ENCODE peak calls at places on chromosomes 12 and 14, in four cellular contexts. V is NCI-H1092 treated with DMSO at 0.1 percent for 48 hours; H is activated naive CD8-positive, alpha-beta T cell treated with anti-CD3 and anti-CD28 coated beads, Interleukin-2, amount 50 U/mL, for 24 hours; W is nephron progenitor cell. T is an unnamed sample.

GRCh38 chr12:810635-811415 is 58.4 kb downstream of the WNK1 start:
- DNase-seq in V (no peak), H (peak; percentile 42), W (no peak), T (no peak)

GRCh38 chr12:27335364-27336145 is 2.9 kb downstream of the BMAL2 start:
- DNase-seq in V (no peak), H (no peak), W (no peak), T (no peak)

GRCh38 chr12:12705833-12706520 is 10.0 kb upstream of the GPR19 start:
- DNase-seq in V (no peak), H (peak; percentile 45), W (no peak), T (no peak)

GRCh38 chr12:124718458-124718857 is 145.2 kb downstream of the SCARB1 start:
- DNase-seq in V (no peak), H (no peak), W (no peak), T (no peak)

GRCh38 chr14:102971314-102971713 is 48.9 kb downstream of the AMN start:
- DNase-seq in V (no peak), H (no peak), W (no peak), T (no peak)

GRCh38 chr12:11839093-11839641 is 189.7 kb downstream of the ETV6 start:
- DNase-seq in V (peak; percentile 97), H (no peak), W (no peak), T (no peak)

GRCh38 chr12:52208424-52209165 is 16.8 kb upstream of the KRT80 start:
- DNase-seq in V (no peak), H (no peak), W (no peak), T (no peak)

GRCh38 chr12:8912910-8913309 is 1.4 kb upstream of the PHC1 start:
- DNase-seq in V (peak; percentile 50), H (no peak), W (no peak), T (peak; percentile 51)

GRCh38 chr12:59645242-59645641 is 49.4 kb downstream of the SLC16A7 start:
- DNase-seq in V (no peak), H (no peak), W (no peak), T (no peak)

GRCh38 chr12:10068634-10069033 is 30.2 kb downstream of the CLEC1A start:
- DNase-seq in V (no peak), H (no peak), W (no peak), T (no peak)

GRCh38 chr12:85504624-85505023 is 224.6 kb downstream of the ALX1 start:
- DNase-seq in V (no peak), H (no peak), W (no peak), T (no peak)

GRCh38 chr14:71397371-71397770 is 490.1 kb downstream of the PCNX1 start:
- DNase-seq in V (no peak), H (no peak), W (no peak), T (no peak)

GRCh38 chr14:30994681-30995620 is 30.5 kb upstream of the AP4S1 start:
- DNase-seq in V (no peak), H (no peak), W (no peak), T (no peak)

GRCh38 chr12:25126086-25126485 is 68.9 kb downstream of the DNAI7 start:
- DNase-seq in V (no peak), H (no peak), W (no peak), T (no peak)

GRCh38 chr12:67482751-67483661 is 165.5 kb upstream of the DYRK2 start:
- DNase-seq in V (peak; percentile 41), H (peak; percentile 45), W (peak; percentile 20), T (no peak)

GRCh38 chr12:20367731-20368652 is at the start of gene PDE3A:
- DNase-seq in V (no peak), H (no peak), W (peak; percentile 75), T (peak; percentile 87)

GRCh38 chr12:95342008-95342407 is 124.4 kb downstream of the VEZT start:
- DNase-seq in V (no peak), H (no peak), W (no peak), T (no peak)

GRCh38 chr14:68623307-68623706 is 169.6 kb downstream of the ZFP36L1 start:
- DNase-seq in V (no peak), H (no peak), W (no peak), T (no peak)

GRCh38 chr14:97584528-97584927 is 787.3 kb downstream of the VRK1 start:
- DNase-seq in V (no peak), H (no peak), W (no peak), T (no peak)

GRCh38 chr12:132986885-132987225 is 688 bp downstream of the ZNF26 start:
- DNase-seq in V (no peak), H (no peak), W (no peak), T (no peak)

GRCh38 chr14:25042362-25043299 is 7.3 kb downstream of the STXBP6 start:
- DNase-seq in V (peak; percentile 49), H (no peak), W (no peak), T (no peak)

GRCh38 chr14:52032196-52032865 is 36.5 kb downstream of the NID2 start:
- DNase-seq in V (no peak), H (no peak), W (no peak), T (no peak)

GRCh38 chr12:34033628-34034296 is 11.5 kb downstream of the ALG10 start:
- DNase-seq in V (peak; percentile 30), H (no peak), W (no peak), T (no peak)

GRCh38 chr12:77124767-77125166 is 59.4 kb upstream of the E2F7 start:
- DNase-seq in V (no peak), H (no peak), W (no peak), T (no peak)

GRCh38 chr12:112354399-112354798 is 27.8 kb downstream of the HECTD4 start:
- DNase-seq in V (no peak), H (no peak), W (no peak), T (no peak)